ENCODE peak calls at places on chromosomes 13 and 19, in four cellular contexts. G, X, Y and V are unnamed samples.

GRCh38 chr19:23917856-23918255 is 3.2 kb downstream of the ZNF726 start:
- DNase-seq in G (no peak), X (peak), Y (no peak), V (no peak)

GRCh38 chr13:22880756-22881701 is 299.8 kb upstream of the SGCG start:
- DNase-seq in G (no peak), X (no peak), Y (peak), V (no peak)

GRCh38 chr13:22700488-22700887 is 480.3 kb upstream of the SGCG start:
- DNase-seq in G (no peak), X (no peak), Y (no peak), V (no peak)

GRCh38 chr13:21034602-21035190 is 26.7 kb downstream of the LATS2 start:
- DNase-seq in G (no peak), X (no peak), Y (peak), V (no peak)

GRCh38 chr19:47456721-47457478 is 14.8 kb downstream of the SLC8A2 start:
- DNase-seq in G (no peak), X (no peak), Y (no peak), V (no peak)

GRCh38 chr13:78743972-78744371 is 85.0 kb upstream of the OBI1 start:
- DNase-seq in G (no peak), X (no peak), Y (no peak), V (no peak)

GRCh38 chr19:57803594-57804325 is 11.0 kb downstream of the ZNF552 start:
- DNase-seq in G (peak), X (peak), Y (peak), V (peak)

GRCh38 chr19:33436360-33437345 is 63.1 kb downstream of the CEBPG start:
- DNase-seq in G (no peak), X (no peak), Y (no peak), V (no peak)

GRCh38 chr19:35337081-35337983 is 8.3 kb downstream of the CD22 start:
- DNase-seq in G (no peak), X (no peak), Y (no peak), V (no peak)

GRCh38 chr19:4284176-4284958 is 5.3 kb downstream of the SHD start:
- DNase-seq in G (no peak), X (peak), Y (peak), V (no peak)

GRCh38 chr13:77697208-77698103 is at the start of gene SLAIN1:
- DNase-seq in G (peak), X (peak), Y (peak), V (peak)

GRCh38 chr13:25295228-25295627 is 6.2 kb upstream of the NUP58 start:
- DNase-seq in G (peak), X (no peak), Y (no peak), V (no peak)

GRCh38 chr19:49672131-49672919 is 4.7 kb upstream of the PRMT1 start:
- DNase-seq in G (peak), X (peak), Y (peak), V (peak)

GRCh38 chr19:3248728-3249315 is 24.4 kb downstream of the CELF5 start:
- DNase-seq in G (no peak), X (no peak), Y (no peak), V (no peak)

GRCh38 chr19:50325310-50326100 is 3.7 kb downstream of the KCNC3 start:
- DNase-seq in G (peak), X (peak), Y (peak), V (peak)

GRCh38 chr13:112252744-112253590 is 123.2 kb upstream of the SPACA7 start:
- DNase-seq in G (no peak), X (no peak), Y (no peak), V (no peak)
- H2AK5ac ChIP-seq in G (no peak), X (no peak), Y (no peak), V (no peak)

GRCh38 chr13:51769455-51770127 is 34.4 kb downstream of the DHRS12 start:
- DNase-seq in G (no peak), X (peak), Y (no peak), V (no peak)
- H4K8ac ChIP-seq in G (no peak), X (no peak), Y (no peak), V (no peak)

GRCh38 chr19:2199215-2199614 is 35.5 kb downstream of the DOT1L start:
- DNase-seq in G (no peak), X (no peak), Y (peak), V (no peak)

GRCh38 chr19:2197270-2197669 is 33.5 kb downstream of the DOT1L start:
- DNase-seq in G (no peak), X (no peak), Y (no peak), V (no peak)

GRCh38 chr19:2199861-2200623 is 36.1 kb downstream of the PLEKHJ1 start:
- DNase-seq in G (no peak), X (no peak), Y (no peak), V (no peak)

GRCh38 chr19:2195914-2196313 is 32.2 kb downstream of the DOT1L start:
- DNase-seq in G (no peak), X (no peak), Y (no peak), V (no peak)

DNA sequence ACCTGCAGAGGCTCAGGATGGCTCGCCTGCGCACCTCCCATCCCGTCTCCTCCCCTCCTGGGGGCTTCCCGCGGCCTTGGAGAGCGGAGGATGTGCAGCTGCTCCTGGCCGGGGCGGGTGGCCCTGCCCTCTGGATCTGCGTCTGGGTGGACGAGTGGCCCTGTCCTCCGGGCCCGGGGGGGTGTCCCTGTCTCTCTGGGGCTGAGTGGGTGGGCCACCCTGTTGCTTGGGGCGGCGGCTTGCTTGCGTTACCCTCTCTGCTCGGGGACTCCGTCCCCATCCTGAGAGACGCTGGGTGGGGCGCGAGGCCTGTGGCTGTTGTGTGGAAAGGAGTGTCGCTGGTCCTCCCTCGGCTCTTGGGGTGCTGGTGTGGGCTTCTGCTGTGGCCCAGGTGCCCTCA is 34.6 kb downstream of the DOT1L start:
- DNase-seq in G (no peak), X (no peak), Y (no peak), V (no peak)
- H3K14ac ChIP-seq in G (no peak), X (no peak), Y (no peak), V (no peak)

DNA sequence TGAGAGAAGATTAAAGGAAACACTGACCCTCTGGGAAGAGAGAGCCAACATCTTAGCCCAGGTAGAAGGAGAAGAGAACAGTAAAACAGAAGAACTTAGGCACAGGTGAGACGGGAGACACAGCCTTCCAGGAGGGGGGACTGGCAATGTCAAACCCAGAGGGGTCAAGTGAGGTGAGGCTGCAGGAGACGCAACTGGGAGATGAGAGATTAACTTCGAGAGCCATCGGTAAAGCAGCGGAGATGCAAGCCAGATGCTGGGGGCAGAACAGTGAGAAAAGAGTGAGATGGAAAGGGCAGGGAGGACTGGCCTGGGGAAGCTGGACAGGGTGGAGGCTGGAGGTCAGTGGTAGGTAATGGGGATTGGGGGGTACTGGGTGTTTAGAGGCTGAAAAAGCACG is 5.2 kb downstream of the INSR start:
- DNase-seq in G (no peak), X (peak), Y (no peak), V (no peak)
- H2AK5ac ChIP-seq in G (no peak), X (no peak), Y (no peak), V (no peak)